ENCODE peak calls at places on chromosomes 4 and X, in ten cellular contexts. One of them, this sample, is unnamed.

GRCh38 chr4:3630136-3630933 is 98.1 kb upstream of the LRPAP1 start:
- DNase-seq in occipital lobe: no peak
- DNase-seq in GM12864: no peak
- DNase-seq in CD8-positive, alpha-beta memory T cell: no peak
- DNase-seq in OCI-M1: no peak
- DNase-seq in epithelial cell of esophagus: no peak
- DNase-seq in right lobe of liver: peak
- DNase-seq in activated CD4-positive, alpha-beta T cell treated with anti-CD3 and anti-CD28 coated beads, Interleukin-2, amount 10 ng/mL, durations not matched to agents 7 days and 5 days: no peak
- DNase-seq in T-cell: no peak
- DNase-seq in NCI-H1092: no peak
- DNase-seq in this sample: no peak

GRCh38 chr4:37066149-37066548 is 178.4 kb upstream of the NWD2 start:
- DNase-seq in T-cell: no peak
- DNase-seq in activated CD4-positive, alpha-beta T cell treated with anti-CD3 and anti-CD28 coated beads, Interleukin-2, amount 10 ng/mL, durations not matched to agents 7 days and 5 days: no peak
- DNase-seq in epithelial cell of esophagus: peak
- DNase-seq in occipital lobe: no peak
- DNase-seq in OCI-M1: peak
- DNase-seq in CD8-positive, alpha-beta memory T cell: no peak
- DNase-seq in GM12864: no peak
- DNase-seq in NCI-H1092: no peak
- DNase-seq in right lobe of liver: no peak
- DNase-seq in this sample: no peak

GRCh38 chr4:153499005-153499404 is 32.8 kb downstream of the TMEM131L start:
- DNase-seq in right lobe of liver: no peak
- DNase-seq in CD8-positive, alpha-beta memory T cell: no peak
- DNase-seq in GM12864: no peak
- DNase-seq in occipital lobe: no peak
- DNase-seq in epithelial cell of esophagus: no peak
- DNase-seq in NCI-H1092: no peak
- DNase-seq in activated CD4-positive, alpha-beta T cell treated with anti-CD3 and anti-CD28 coated beads, Interleukin-2, amount 10 ng/mL, durations not matched to agents 7 days and 5 days: no peak
- DNase-seq in T-cell: no peak
- DNase-seq in OCI-M1: no peak
- DNase-seq in this sample: no peak

GRCh38 chrX:11446951-11447350 is 153.7 kb downstream of the AMELX start:
- DNase-seq in OCI-M1: no peak
- DNase-seq in epithelial cell of esophagus: no peak
- DNase-seq in right lobe of liver: no peak
- DNase-seq in activated CD4-positive, alpha-beta T cell treated with anti-CD3 and anti-CD28 coated beads, Interleukin-2, amount 10 ng/mL, durations not matched to agents 7 days and 5 days: no peak
- DNase-seq in GM12864: no peak
- DNase-seq in T-cell: no peak
- DNase-seq in occipital lobe: no peak
- DNase-seq in CD8-positive, alpha-beta memory T cell: no peak
- DNase-seq in NCI-H1092: no peak
- DNase-seq in this sample: no peak

GRCh38 chr4:7447236-7447635 is 12.5 kb upstream of the PSAPL1 start:
- DNase-seq in CD8-positive, alpha-beta memory T cell: no peak
- DNase-seq in activated CD4-positive, alpha-beta T cell treated with anti-CD3 and anti-CD28 coated beads, Interleukin-2, amount 10 ng/mL, durations not matched to agents 7 days and 5 days: no peak
- DNase-seq in GM12864: no peak
- DNase-seq in OCI-M1: no peak
- DNase-seq in NCI-H1092: no peak
- DNase-seq in occipital lobe: no peak
- DNase-seq in epithelial cell of esophagus: no peak
- DNase-seq in T-cell: no peak
- DNase-seq in right lobe of liver: no peak
- DNase-seq in this sample: no peak

GRCh38 chrX:123728554-123728953 is 4.3 kb downstream of the THOC2 start:
- DNase-seq in CD8-positive, alpha-beta memory T cell: no peak
- DNase-seq in NCI-H1092: no peak
- DNase-seq in epithelial cell of esophagus: no peak
- DNase-seq in occipital lobe: no peak
- DNase-seq in T-cell: no peak
- DNase-seq in OCI-M1: peak
- DNase-seq in right lobe of liver: no peak
- DNase-seq in activated CD4-positive, alpha-beta T cell treated with anti-CD3 and anti-CD28 coated beads, Interleukin-2, amount 10 ng/mL, durations not matched to agents 7 days and 5 days: no peak
- DNase-seq in GM12864: no peak
- DNase-seq in this sample: no peak

GRCh38 chrX:153635788-153636668 is 11.0 kb upstream of the DUSP9 start:
- DNase-seq in occipital lobe: no peak
- DNase-seq in NCI-H1092: no peak
- DNase-seq in right lobe of liver: no peak
- DNase-seq in OCI-M1: peak
- DNase-seq in epithelial cell of esophagus: peak
- DNase-seq in CD8-positive, alpha-beta memory T cell: no peak
- DNase-seq in activated CD4-positive, alpha-beta T cell treated with anti-CD3 and anti-CD28 coated beads, Interleukin-2, amount 10 ng/mL, durations not matched to agents 7 days and 5 days: peak
- DNase-seq in T-cell: no peak
- DNase-seq in GM12864: no peak
- DNase-seq in this sample: no peak

GRCh38 chr4:185730387-185730786 is 81.6 kb downstream of the SORBS2 start:
- DNase-seq in T-cell: no peak
- DNase-seq in activated CD4-positive, alpha-beta T cell treated with anti-CD3 and anti-CD28 coated beads, Interleukin-2, amount 10 ng/mL, durations not matched to agents 7 days and 5 days: no peak
- DNase-seq in GM12864: peak
- DNase-seq in occipital lobe: no peak
- DNase-seq in CD8-positive, alpha-beta memory T cell: no peak
- DNase-seq in right lobe of liver: no peak
- DNase-seq in OCI-M1: peak
- DNase-seq in NCI-H1092: no peak
- DNase-seq in epithelial cell of esophagus: peak
- DNase-seq in this sample: no peak

GRCh38 chr4:183257808-183258207 is 62.3 kb downstream of the CLDN22 start:
- DNase-seq in CD8-positive, alpha-beta memory T cell: no peak
- DNase-seq in epithelial cell of esophagus: no peak
- DNase-seq in T-cell: no peak
- DNase-seq in right lobe of liver: no peak
- DNase-seq in OCI-M1: no peak
- DNase-seq in NCI-H1092: no peak
- DNase-seq in GM12864: no peak
- DNase-seq in occipital lobe: no peak
- DNase-seq in activated CD4-positive, alpha-beta T cell treated with anti-CD3 and anti-CD28 coated beads, Interleukin-2, amount 10 ng/mL, durations not matched to agents 7 days and 5 days: no peak
- DNase-seq in this sample: no peak

GRCh38 chr4:153603258-153603657 is 80.8 kb upstream of the TLR2 start:
- DNase-seq in NCI-H1092: no peak
- DNase-seq in GM12864: no peak
- DNase-seq in activated CD4-positive, alpha-beta T cell treated with anti-CD3 and anti-CD28 coated beads, Interleukin-2, amount 10 ng/mL, durations not matched to agents 7 days and 5 days: no peak
- DNase-seq in OCI-M1: no peak
- DNase-seq in CD8-positive, alpha-beta memory T cell: no peak
- DNase-seq in epithelial cell of esophagus: no peak
- DNase-seq in occipital lobe: no peak
- DNase-seq in T-cell: no peak
- DNase-seq in right lobe of liver: no peak
- DNase-seq in this sample: no peak

GRCh38 chr4:186058253-186058979 is 10.5 kb upstream of the TLR3 start:
- DNase-seq in OCI-M1: no peak
- DNase-seq in occipital lobe: no peak
- DNase-seq in T-cell: no peak
- DNase-seq in right lobe of liver: no peak
- DNase-seq in CD8-positive, alpha-beta memory T cell: no peak
- DNase-seq in activated CD4-positive, alpha-beta T cell treated with anti-CD3 and anti-CD28 coated beads, Interleukin-2, amount 10 ng/mL, durations not matched to agents 7 days and 5 days: no peak
- DNase-seq in NCI-H1092: no peak
- DNase-seq in GM12864: peak
- DNase-seq in epithelial cell of esophagus: no peak
- DNase-seq in this sample: no peak

GRCh38 chr4:6986067-6986780 is 56.9 kb upstream of the TADA2B start:
- DNase-seq in T-cell: no peak
- DNase-seq in OCI-M1: peak
- DNase-seq in NCI-H1092: no peak
- DNase-seq in activated CD4-positive, alpha-beta T cell treated with anti-CD3 and anti-CD28 coated beads, Interleukin-2, amount 10 ng/mL, durations not matched to agents 7 days and 5 days: no peak
- DNase-seq in occipital lobe: no peak
- DNase-seq in CD8-positive, alpha-beta memory T cell: no peak
- DNase-seq in epithelial cell of esophagus: peak
- DNase-seq in right lobe of liver: peak
- DNase-seq in GM12864: no peak
- DNase-seq in this sample: peak

GRCh38 chrX:3548743-3549441 is 164.6 kb downstream of the PRKX start:
- DNase-seq in occipital lobe: no peak
- DNase-seq in OCI-M1: peak
- DNase-seq in activated CD4-positive, alpha-beta T cell treated with anti-CD3 and anti-CD28 coated beads, Interleukin-2, amount 10 ng/mL, durations not matched to agents 7 days and 5 days: no peak
- DNase-seq in GM12864: no peak
- DNase-seq in epithelial cell of esophagus: peak
- DNase-seq in right lobe of liver: no peak
- DNase-seq in CD8-positive, alpha-beta memory T cell: no peak
- DNase-seq in T-cell: no peak
- DNase-seq in NCI-H1092: peak
- DNase-seq in this sample: peak

GRCh38 chr4:31039382-31039781 is 319.2 kb downstream of the PCDH7 start:
- DNase-seq in epithelial cell of esophagus: no peak
- DNase-seq in right lobe of liver: no peak
- DNase-seq in GM12864: no peak
- DNase-seq in activated CD4-positive, alpha-beta T cell treated with anti-CD3 and anti-CD28 coated beads, Interleukin-2, amount 10 ng/mL, durations not matched to agents 7 days and 5 days: no peak
- DNase-seq in CD8-positive, alpha-beta memory T cell: no peak
- DNase-seq in OCI-M1: no peak
- DNase-seq in occipital lobe: no peak
- DNase-seq in NCI-H1092: no peak
- DNase-seq in T-cell: no peak
- DNase-seq in this sample: no peak

GRCh38 chrX:44400588-44400987 is 57.1 kb upstream of the EFHC2 start:
- DNase-seq in occipital lobe: no peak
- DNase-seq in NCI-H1092: no peak
- DNase-seq in CD8-positive, alpha-beta memory T cell: no peak
- DNase-seq in epithelial cell of esophagus: peak
- DNase-seq in right lobe of liver: no peak
- DNase-seq in activated CD4-positive, alpha-beta T cell treated with anti-CD3 and anti-CD28 coated beads, Interleukin-2, amount 10 ng/mL, durations not matched to agents 7 days and 5 days: no peak
- DNase-seq in T-cell: no peak
- DNase-seq in OCI-M1: peak
- DNase-seq in GM12864: no peak
- DNase-seq in this sample: peak

GRCh38 chr4:109864134-109864533 is 16.2 kb downstream of the LRIT3 start:
- DNase-seq in right lobe of liver: no peak
- DNase-seq in OCI-M1: no peak
- DNase-seq in CD8-positive, alpha-beta memory T cell: no peak
- DNase-seq in T-cell: no peak
- DNase-seq in occipital lobe: no peak
- DNase-seq in GM12864: no peak
- DNase-seq in NCI-H1092: no peak
- DNase-seq in epithelial cell of esophagus: no peak
- DNase-seq in activated CD4-positive, alpha-beta T cell treated with anti-CD3 and anti-CD28 coated beads, Interleukin-2, amount 10 ng/mL, durations not matched to agents 7 days and 5 days: no peak
- DNase-seq in this sample: no peak

GRCh38 chr4:1370321-1371124 is 23.5 kb downstream of the UVSSA start:
- DNase-seq in CD8-positive, alpha-beta memory T cell: no peak
- DNase-seq in activated CD4-positive, alpha-beta T cell treated with anti-CD3 and anti-CD28 coated beads, Interleukin-2, amount 10 ng/mL, durations not matched to agents 7 days and 5 days: no peak
- DNase-seq in GM12864: no peak
- DNase-seq in OCI-M1: no peak
- DNase-seq in NCI-H1092: no peak
- DNase-seq in T-cell: no peak
- DNase-seq in occipital lobe: no peak
- DNase-seq in right lobe of liver: peak
- DNase-seq in epithelial cell of esophagus: no peak
- DNase-seq in this sample: no peak

GRCh38 chr4:33453916-33454315 is 2733.7 kb downstream of the PCDH7 start:
- DNase-seq in occipital lobe: no peak
- DNase-seq in epithelial cell of esophagus: peak
- DNase-seq in CD8-positive, alpha-beta memory T cell: no peak
- DNase-seq in activated CD4-positive, alpha-beta T cell treated with anti-CD3 and anti-CD28 coated beads, Interleukin-2, amount 10 ng/mL, durations not matched to agents 7 days and 5 days: no peak
- DNase-seq in GM12864: no peak
- DNase-seq in OCI-M1: no peak
- DNase-seq in right lobe of liver: no peak
- DNase-seq in T-cell: no peak
- DNase-seq in NCI-H1092: no peak
- DNase-seq in this sample: no peak

GRCh38 chrX:25012793-25013592 is 2.8 kb downstream of the ARX start:
- DNase-seq in OCI-M1: peak
- DNase-seq in CD8-positive, alpha-beta memory T cell: no peak
- DNase-seq in T-cell: no peak
- DNase-seq in epithelial cell of esophagus: no peak
- DNase-seq in NCI-H1092: no peak
- DNase-seq in GM12864: no peak
- DNase-seq in occipital lobe: no peak
- DNase-seq in right lobe of liver: no peak
- DNase-seq in activated CD4-positive, alpha-beta T cell treated with anti-CD3 and anti-CD28 coated beads, Interleukin-2, amount 10 ng/mL, durations not matched to agents 7 days and 5 days: no peak
- DNase-seq in this sample: no peak

GRCh38 chrX:139932077-139932900 is 564 bp downstream of the ATP11C start:
- DNase-seq in right lobe of liver: peak
- DNase-seq in CD8-positive, alpha-beta memory T cell: peak
- DNase-seq in NCI-H1092: no peak
- DNase-seq in GM12864: no peak
- DNase-seq in occipital lobe: peak
- DNase-seq in epithelial cell of esophagus: peak
- DNase-seq in OCI-M1: peak
- DNase-seq in T-cell: peak
- DNase-seq in activated CD4-positive, alpha-beta T cell treated with anti-CD3 and anti-CD28 coated beads, Interleukin-2, amount 10 ng/mL, durations not matched to agents 7 days and 5 days: peak
- DNase-seq in this sample: no peak

GRCh38 chrX:97790850-97791249 is 907.1 kb downstream of the RPA4 start:
- DNase-seq in NCI-H1092: no peak
- DNase-seq in epithelial cell of esophagus: no peak
- DNase-seq in GM12864: no peak
- DNase-seq in CD8-positive, alpha-beta memory T cell: no peak
- DNase-seq in occipital lobe: no peak
- DNase-seq in right lobe of liver: no peak
- DNase-seq in activated CD4-positive, alpha-beta T cell treated with anti-CD3 and anti-CD28 coated beads, Interleukin-2, amount 10 ng/mL, durations not matched to agents 7 days and 5 days: no peak
- DNase-seq in OCI-M1: peak
- DNase-seq in T-cell: no peak
- DNase-seq in this sample: no peak

GRCh38 chr4:86855572-86855971 is 6.4 kb upstream of the SLC10A6 start:
- DNase-seq in OCI-M1: no peak
- DNase-seq in activated CD4-positive, alpha-beta T cell treated with anti-CD3 and anti-CD28 coated beads, Interleukin-2, amount 10 ng/mL, durations not matched to agents 7 days and 5 days: no peak
- DNase-seq in GM12864: no peak
- DNase-seq in T-cell: no peak
- DNase-seq in occipital lobe: no peak
- DNase-seq in right lobe of liver: no peak
- DNase-seq in CD8-positive, alpha-beta memory T cell: no peak
- DNase-seq in epithelial cell of esophagus: peak
- DNase-seq in NCI-H1092: no peak
- DNase-seq in this sample: peak

GRCh38 chr4:150139297-150139696 is 61.1 kb downstream of the DCLK2 start:
- DNase-seq in OCI-M1: no peak
- DNase-seq in NCI-H1092: no peak
- DNase-seq in GM12864: no peak
- DNase-seq in right lobe of liver: no peak
- DNase-seq in CD8-positive, alpha-beta memory T cell: no peak
- DNase-seq in activated CD4-positive, alpha-beta T cell treated with anti-CD3 and anti-CD28 coated beads, Interleukin-2, amount 10 ng/mL, durations not matched to agents 7 days and 5 days: no peak
- DNase-seq in epithelial cell of esophagus: no peak
- DNase-seq in T-cell: no peak
- DNase-seq in occipital lobe: no peak
- DNase-seq in this sample: no peak

GRCh38 chr4:113436360-113436759 is 325.2 kb downstream of the CAMK2D start:
- DNase-seq in GM12864: no peak
- DNase-seq in OCI-M1: no peak
- DNase-seq in CD8-positive, alpha-beta memory T cell: no peak
- DNase-seq in activated CD4-positive, alpha-beta T cell treated with anti-CD3 and anti-CD28 coated beads, Interleukin-2, amount 10 ng/mL, durations not matched to agents 7 days and 5 days: no peak
- DNase-seq in right lobe of liver: no peak
- DNase-seq in occipital lobe: no peak
- DNase-seq in NCI-H1092: no peak
- DNase-seq in T-cell: no peak
- DNase-seq in epithelial cell of esophagus: no peak
- DNase-seq in this sample: peak

GRCh38 chr4:6988016-6988715 is 55.0 kb upstream of the TADA2B start:
- DNase-seq in CD8-positive, alpha-beta memory T cell: no peak
- DNase-seq in activated CD4-positive, alpha-beta T cell treated with anti-CD3 and anti-CD28 coated beads, Interleukin-2, amount 10 ng/mL, durations not matched to agents 7 days and 5 days: no peak
- DNase-seq in T-cell: no peak
- DNase-seq in GM12864: no peak
- DNase-seq in occipital lobe: no peak
- DNase-seq in right lobe of liver: no peak
- DNase-seq in OCI-M1: peak
- DNase-seq in epithelial cell of esophagus: no peak
- DNase-seq in NCI-H1092: no peak
- DNase-seq in this sample: no peak

GRCh38 chr4:97576955-97577354 is 566.3 kb downstream of the STPG2 start:
- DNase-seq in right lobe of liver: no peak
- DNase-seq in occipital lobe: no peak
- DNase-seq in epithelial cell of esophagus: no peak
- DNase-seq in OCI-M1: no peak
- DNase-seq in GM12864: no peak
- DNase-seq in NCI-H1092: no peak
- DNase-seq in CD8-positive, alpha-beta memory T cell: no peak
- DNase-seq in T-cell: no peak
- DNase-seq in activated CD4-positive, alpha-beta T cell treated with anti-CD3 and anti-CD28 coated beads, Interleukin-2, amount 10 ng/mL, durations not matched to agents 7 days and 5 days: no peak
- DNase-seq in this sample: no peak

GRCh38 chrX:41785685-41786084 is 61.7 kb downstream of the GPR82 start:
- DNase-seq in activated CD4-positive, alpha-beta T cell treated with anti-CD3 and anti-CD28 coated beads, Interleukin-2, amount 10 ng/mL, durations not matched to agents 7 days and 5 days: no peak
- DNase-seq in occipital lobe: no peak
- DNase-seq in GM12864: no peak
- DNase-seq in T-cell: no peak
- DNase-seq in NCI-H1092: no peak
- DNase-seq in CD8-positive, alpha-beta memory T cell: no peak
- DNase-seq in right lobe of liver: no peak
- DNase-seq in OCI-M1: no peak
- DNase-seq in epithelial cell of esophagus: peak
- DNase-seq in this sample: no peak

GRCh38 chrX:132393090-132393884 is 95.6 kb downstream of the MBNL3 start:
- DNase-seq in activated CD4-positive, alpha-beta T cell treated with anti-CD3 and anti-CD28 coated beads, Interleukin-2, amount 10 ng/mL, durations not matched to agents 7 days and 5 days: no peak
- DNase-seq in epithelial cell of esophagus: peak
- DNase-seq in OCI-M1: peak
- DNase-seq in occipital lobe: no peak
- DNase-seq in GM12864: no peak
- DNase-seq in right lobe of liver: no peak
- DNase-seq in CD8-positive, alpha-beta memory T cell: no peak
- DNase-seq in T-cell: no peak
- DNase-seq in NCI-H1092: no peak
- DNase-seq in this sample: no peak